ENCODE peak calls at places on chromosomes 6 and 20, in ten cellular contexts. One of them, this sample, is unnamed.

GRCh38 chr6:161029195-161029809 is 37.7 kb downstream of the MAP3K4 start:
- DNase-seq in WTC11: no peak
- DNase-seq in fibroblast of pulmonary artery: peak; percentile 43
- DNase-seq in AG09319: peak; percentile 62
- DNase-seq in nephron progenitor cell: no peak
- DNase-seq in lower leg skin: no peak
- DNase-seq in AG09309: peak; percentile 79
- DNase-seq in RWPE1: no peak
- DNase-seq in mesothelial cell of epicardium: no peak
- DNase-seq in HFFc6: peak; percentile 67
- DNase-seq in this sample: peak; percentile 32

GRCh38 chr6:19731286-19731685 is 105.9 kb upstream of the ID4 start:
- DNase-seq in HFFc6: peak; percentile 93
- DNase-seq in AG09309: peak; percentile 91
- DNase-seq in lower leg skin: no peak
- DNase-seq in mesothelial cell of epicardium: no peak
- DNase-seq in WTC11: no peak
- DNase-seq in AG09319: peak; percentile 46
- DNase-seq in nephron progenitor cell: no peak
- DNase-seq in fibroblast of pulmonary artery: peak; percentile 87
- DNase-seq in RWPE1: peak; percentile 63
- DNase-seq in this sample: peak; percentile 94

GRCh38 chr6:31113861-31114539 is 600 bp upstream of the PSORS1C1 start:
- DNase-seq in HFFc6: peak; percentile 32
- DNase-seq in WTC11: no peak
- DNase-seq in AG09319: peak; percentile 43
- DNase-seq in fibroblast of pulmonary artery: peak; percentile 37
- DNase-seq in mesothelial cell of epicardium: no peak
- DNase-seq in RWPE1: no peak
- DNase-seq in AG09309: peak; percentile 88
- DNase-seq in lower leg skin: no peak
- DNase-seq in nephron progenitor cell: no peak
- DNase-seq in this sample: no peak

GRCh38 chr6:71181565-71181964 is 107.0 kb upstream of the OGFRL1 start:
- DNase-seq in nephron progenitor cell: no peak
- DNase-seq in HFFc6: peak; percentile 77
- DNase-seq in WTC11: peak; percentile 40
- DNase-seq in AG09309: peak; percentile 71
- DNase-seq in mesothelial cell of epicardium: no peak
- DNase-seq in lower leg skin: no peak
- DNase-seq in fibroblast of pulmonary artery: peak; percentile 91
- DNase-seq in AG09319: peak; percentile 43
- DNase-seq in RWPE1: peak; percentile 87
- DNase-seq in this sample: peak; percentile 76

GRCh38 chr6:159151266-159151855 is 17.8 kb upstream of the FNDC1 start:
- DNase-seq in WTC11: peak; percentile 48
- DNase-seq in RWPE1: peak; percentile 56
- DNase-seq in mesothelial cell of epicardium: no peak
- DNase-seq in fibroblast of pulmonary artery: peak; percentile 71
- DNase-seq in lower leg skin: no peak
- DNase-seq in AG09319: peak; percentile 14
- DNase-seq in AG09309: no peak
- DNase-seq in nephron progenitor cell: peak; percentile 65
- DNase-seq in HFFc6: peak; percentile 51
- DNase-seq in this sample: peak; percentile 63

GRCh38 chr6:29760328-29760727 is 37.1 kb downstream of the HLA-F start:
- DNase-seq in AG09319: no peak
- DNase-seq in AG09309: no peak
- DNase-seq in nephron progenitor cell: no peak
- DNase-seq in WTC11: no peak
- DNase-seq in fibroblast of pulmonary artery: no peak
- DNase-seq in lower leg skin: no peak
- DNase-seq in RWPE1: no peak
- DNase-seq in HFFc6: no peak
- DNase-seq in mesothelial cell of epicardium: no peak
- DNase-seq in this sample: no peak

GRCh38 chr6:73421534-73421933 is 26.9 kb downstream of the DDX43 start:
- DNase-seq in RWPE1: no peak
- DNase-seq in nephron progenitor cell: no peak
- DNase-seq in fibroblast of pulmonary artery: no peak
- DNase-seq in WTC11: no peak
- DNase-seq in mesothelial cell of epicardium: no peak
- DNase-seq in AG09309: no peak
- DNase-seq in AG09319: no peak
- DNase-seq in lower leg skin: no peak
- DNase-seq in HFFc6: no peak
- DNase-seq in this sample: no peak

GRCh38 chr20:45518282-45518681 is 2.9 kb upstream of the SPINT3 start:
- DNase-seq in HFFc6: no peak
- DNase-seq in WTC11: no peak
- DNase-seq in AG09319: no peak
- DNase-seq in AG09309: no peak
- DNase-seq in lower leg skin: peak; percentile 48
- DNase-seq in mesothelial cell of epicardium: no peak
- DNase-seq in nephron progenitor cell: no peak
- DNase-seq in RWPE1: peak; percentile 95
- DNase-seq in fibroblast of pulmonary artery: no peak
- DNase-seq in this sample: peak; percentile 91

GRCh38 chr6:30917487-30917886 is 3.4 kb downstream of the VARS2 start:
- DNase-seq in mesothelial cell of epicardium: no peak
- DNase-seq in AG09309: no peak
- DNase-seq in fibroblast of pulmonary artery: no peak
- DNase-seq in lower leg skin: no peak
- DNase-seq in WTC11: no peak
- DNase-seq in HFFc6: no peak
- DNase-seq in AG09319: no peak
- DNase-seq in nephron progenitor cell: no peak
- DNase-seq in RWPE1: no peak
- DNase-seq in this sample: no peak

GRCh38 chr6:44029489-44030185 is 97.6 kb downstream of the MRPL14 start:
- DNase-seq in lower leg skin: no peak
- DNase-seq in WTC11: no peak
- DNase-seq in AG09319: no peak
- DNase-seq in fibroblast of pulmonary artery: no peak
- DNase-seq in AG09309: no peak
- DNase-seq in HFFc6: peak; percentile 43
- DNase-seq in RWPE1: no peak
- DNase-seq in nephron progenitor cell: no peak
- DNase-seq in mesothelial cell of epicardium: no peak
- DNase-seq in this sample: no peak
- TF ChIP-seq CTCF in lower leg skin: no peak
- TF ChIP-seq CTCF in WTC11: no peak
- TF ChIP-seq CTCF in AG09319: no peak
- TF ChIP-seq CTCF in fibroblast of pulmonary artery: no peak
- TF ChIP-seq CTCF in AG09309: no peak
- TF ChIP-seq CTCF in HFFc6: no peak
- TF ChIP-seq CTCF in RWPE1: no peak
- TF ChIP-seq CTCF in nephron progenitor cell: no peak
- TF ChIP-seq CTCF in mesothelial cell of epicardium: no peak
- TF ChIP-seq CTCF in this sample: no peak

GRCh38 chr6:13911337-13911736 is 13.4 kb upstream of the RNF182 start:
- DNase-seq in fibroblast of pulmonary artery: no peak
- DNase-seq in HFFc6: no peak
- DNase-seq in mesothelial cell of epicardium: no peak
- DNase-seq in AG09309: no peak
- DNase-seq in RWPE1: no peak
- DNase-seq in AG09319: no peak
- DNase-seq in nephron progenitor cell: no peak
- DNase-seq in lower leg skin: no peak
- DNase-seq in WTC11: no peak
- DNase-seq in this sample: no peak

GRCh38 chr6:13910443-13910842 is 14.3 kb upstream of the RNF182 start:
- DNase-seq in mesothelial cell of epicardium: no peak
- DNase-seq in fibroblast of pulmonary artery: no peak
- DNase-seq in nephron progenitor cell: no peak
- DNase-seq in AG09319: no peak
- DNase-seq in AG09309: no peak
- DNase-seq in lower leg skin: no peak
- DNase-seq in HFFc6: no peak
- DNase-seq in RWPE1: no peak
- DNase-seq in WTC11: no peak
- DNase-seq in this sample: no peak

GRCh38 chr6:13913226-13914001 is 11.3 kb upstream of the RNF182 start:
- DNase-seq in fibroblast of pulmonary artery: no peak
- DNase-seq in RWPE1: no peak
- DNase-seq in HFFc6: no peak
- DNase-seq in WTC11: no peak
- DNase-seq in mesothelial cell of epicardium: no peak
- DNase-seq in lower leg skin: no peak
- DNase-seq in AG09319: no peak
- DNase-seq in AG09309: no peak
- DNase-seq in nephron progenitor cell: no peak
- DNase-seq in this sample: no peak

GRCh38 chr6:13907614-13908215 is 17.0 kb upstream of the RNF182 start:
- DNase-seq in RWPE1: no peak
- DNase-seq in nephron progenitor cell: no peak
- DNase-seq in lower leg skin: no peak
- DNase-seq in WTC11: no peak
- DNase-seq in mesothelial cell of epicardium: no peak
- DNase-seq in AG09319: no peak
- DNase-seq in HFFc6: no peak
- DNase-seq in AG09309: no peak
- DNase-seq in fibroblast of pulmonary artery: no peak
- DNase-seq in this sample: no peak

DNA sequence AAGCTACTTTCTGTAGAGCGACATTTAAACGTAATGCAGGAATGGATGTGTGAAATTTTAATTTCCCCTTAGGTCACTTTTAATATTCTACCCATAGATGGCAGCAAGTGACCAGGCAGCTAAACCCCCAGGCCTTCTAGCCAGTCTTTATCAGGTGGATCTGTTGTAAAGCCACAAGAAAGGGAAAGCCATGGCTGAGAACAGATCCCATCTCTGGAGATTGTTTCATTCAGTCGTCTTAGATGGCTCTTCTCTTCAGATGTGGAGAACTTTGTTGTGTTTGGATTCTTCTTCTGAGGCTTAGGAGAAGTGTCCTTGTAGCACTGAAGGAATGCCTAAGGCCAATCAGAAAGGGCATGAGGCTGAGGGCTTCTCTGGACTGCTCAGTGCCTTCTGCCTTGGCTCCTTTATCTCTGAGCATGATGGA is 15.8 kb upstream of the RNF182 start:
- DNase-seq in WTC11: peak; percentile 40
- DNase-seq in RWPE1: peak; percentile 79
- DNase-seq in nephron progenitor cell: peak; percentile 52
- DNase-seq in lower leg skin: no peak
- DNase-seq in HFFc6: peak; percentile 73
- DNase-seq in fibroblast of pulmonary artery: peak; percentile 76
- DNase-seq in AG09309: peak; percentile 38
- DNase-seq in AG09319: peak; percentile 37
- DNase-seq in mesothelial cell of epicardium: peak; percentile 27
- DNase-seq in this sample: peak; percentile 74
- TF ChIP-seq CTCF in WTC11: peak; percentile 47
- TF ChIP-seq CTCF in RWPE1: peak; percentile 85
- TF ChIP-seq CTCF in nephron progenitor cell: peak; percentile 89
- TF ChIP-seq CTCF in lower leg skin: no peak
- TF ChIP-seq CTCF in HFFc6: peak; percentile 86
- TF ChIP-seq CTCF in fibroblast of pulmonary artery: peak; percentile 73
- TF ChIP-seq CTCF in AG09309: peak; percentile 76
- TF ChIP-seq CTCF in AG09319: peak; percentile 67
- TF ChIP-seq CTCF in mesothelial cell of epicardium: peak; percentile 74
- TF ChIP-seq CTCF in this sample: peak; percentile 74

GRCh38 chr6:44044154-44044539 is 83.1 kb downstream of the MRPL14 start:
- DNase-seq in HFFc6: no peak
- DNase-seq in mesothelial cell of epicardium: no peak
- DNase-seq in AG09309: no peak
- DNase-seq in AG09319: no peak
- DNase-seq in lower leg skin: no peak
- DNase-seq in WTC11: no peak
- DNase-seq in fibroblast of pulmonary artery: peak; percentile 43
- DNase-seq in nephron progenitor cell: no peak
- DNase-seq in RWPE1: no peak
- DNase-seq in this sample: no peak

GRCh38 chr6:44041461-44042260 is 85.6 kb downstream of the MRPL14 start:
- DNase-seq in mesothelial cell of epicardium: no peak
- DNase-seq in lower leg skin: no peak
- DNase-seq in AG09309: peak; percentile 89
- DNase-seq in HFFc6: peak; percentile 93
- DNase-seq in RWPE1: peak; percentile 85
- DNase-seq in fibroblast of pulmonary artery: peak; percentile 97
- DNase-seq in WTC11: no peak
- DNase-seq in AG09319: peak; percentile 92
- DNase-seq in nephron progenitor cell: no peak
- DNase-seq in this sample: peak; percentile 96

GRCh38 chr6:44043479-44044153 is 83.6 kb downstream of the MRPL14 start:
- DNase-seq in HFFc6: no peak
- DNase-seq in RWPE1: no peak
- DNase-seq in WTC11: peak; percentile 54
- DNase-seq in AG09319: no peak
- DNase-seq in mesothelial cell of epicardium: no peak
- DNase-seq in AG09309: no peak
- DNase-seq in nephron progenitor cell: no peak
- DNase-seq in lower leg skin: no peak
- DNase-seq in fibroblast of pulmonary artery: peak; percentile 60
- DNase-seq in this sample: peak; percentile 87

GRCh38 chr6:44042261-44043035 is 84.8 kb downstream of the MRPL14 start:
- DNase-seq in fibroblast of pulmonary artery: no peak
- DNase-seq in nephron progenitor cell: no peak
- DNase-seq in AG09319: no peak
- DNase-seq in HFFc6: no peak
- DNase-seq in RWPE1: no peak
- DNase-seq in WTC11: no peak
- DNase-seq in mesothelial cell of epicardium: no peak
- DNase-seq in AG09309: no peak
- DNase-seq in lower leg skin: no peak
- DNase-seq in this sample: no peak

DNA sequence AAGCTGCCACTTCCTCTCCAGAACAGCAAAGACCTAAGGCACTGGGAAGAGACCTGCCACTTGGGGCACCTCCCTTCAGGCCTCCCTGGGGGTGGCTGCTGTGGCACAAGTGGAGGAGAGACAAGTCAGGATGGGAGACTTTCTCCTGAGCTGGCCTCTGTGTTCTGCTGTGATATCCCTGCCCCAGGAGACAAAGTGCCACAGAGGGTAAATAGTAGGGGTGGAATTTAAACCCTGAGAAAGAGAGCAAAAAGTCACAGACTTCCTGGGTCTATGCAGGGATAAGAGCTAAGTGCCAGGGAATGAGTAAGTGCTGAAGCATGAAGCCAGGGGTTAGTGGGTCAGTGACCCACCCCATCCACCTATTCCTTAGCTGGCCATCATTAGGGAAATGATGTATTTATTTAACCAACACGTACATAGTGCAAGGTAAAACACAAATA is 84.2 kb downstream of the MRPL14 start:
- DNase-seq in fibroblast of pulmonary artery: peak; percentile 28
- DNase-seq in nephron progenitor cell: no peak
- DNase-seq in AG09319: no peak
- DNase-seq in HFFc6: no peak
- DNase-seq in AG09309: no peak
- DNase-seq in RWPE1: no peak
- DNase-seq in WTC11: no peak
- DNase-seq in lower leg skin: no peak
- DNase-seq in mesothelial cell of epicardium: no peak
- DNase-seq in this sample: peak; percentile 69
- TF ChIP-seq CTCF in fibroblast of pulmonary artery: no peak
- TF ChIP-seq CTCF in nephron progenitor cell: no peak
- TF ChIP-seq CTCF in AG09319: no peak
- TF ChIP-seq CTCF in HFFc6: no peak
- TF ChIP-seq CTCF in AG09309: no peak
- TF ChIP-seq CTCF in RWPE1: no peak
- TF ChIP-seq CTCF in WTC11: no peak
- TF ChIP-seq CTCF in lower leg skin: no peak
- TF ChIP-seq CTCF in mesothelial cell of epicardium: no peak
- TF ChIP-seq CTCF in this sample: no peak

GRCh38 chr20:62782149-62782892 is 14.0 kb upstream of the MRGBP start:
- DNase-seq in lower leg skin: no peak
- DNase-seq in AG09309: no peak
- DNase-seq in nephron progenitor cell: no peak
- DNase-seq in HFFc6: no peak
- DNase-seq in mesothelial cell of epicardium: no peak
- DNase-seq in fibroblast of pulmonary artery: no peak
- DNase-seq in AG09319: no peak
- DNase-seq in WTC11: peak; percentile 55
- DNase-seq in RWPE1: no peak
- DNase-seq in this sample: no peak
- TF ChIP-seq CTCF in lower leg skin: no peak
- TF ChIP-seq CTCF in AG09309: peak; percentile 14
- TF ChIP-seq CTCF in nephron progenitor cell: no peak
- TF ChIP-seq CTCF in HFFc6: no peak
- TF ChIP-seq CTCF in mesothelial cell of epicardium: no peak
- TF ChIP-seq CTCF in fibroblast of pulmonary artery: peak; percentile 31
- TF ChIP-seq CTCF in AG09319: no peak
- TF ChIP-seq CTCF in WTC11: no peak
- TF ChIP-seq CTCF in RWPE1: no peak
- TF ChIP-seq CTCF in this sample: no peak